ENCODE peak calls at places on chromosomes 5 and 9, in four cellular contexts. X, N, L and W are unnamed samples.

GRCh38 chr5:170151105-170151831 is 45.6 kb downstream of the FOXI1 start:
- DNase-seq in X (peak; percentile 61), N (peak; percentile 56), L (no peak), W (peak; percentile 33)

GRCh38 chr5:163434410-163434866 is 3.0 kb upstream of the CCNG1 start:
- DNase-seq in X (no peak), N (no peak), L (no peak), W (peak; percentile 41)

GRCh38 chr9:14188011-14188410 is 125.9 kb downstream of the NFIB start:
- DNase-seq in X (no peak), N (no peak), L (no peak), W (no peak)

GRCh38 chr5:13477118-13477737 is 467.3 kb downstream of the DNAH5 start:
- DNase-seq in X (no peak), N (no peak), L (no peak), W (peak; percentile 50)

GRCh38 chr5:139711852-139712171 is 63.7 kb downstream of the CXXC5 start:
- DNase-seq in X (no peak), N (no peak), L (no peak), W (no peak)

GRCh38 chr5:92678576-92679105 is 902.4 kb downstream of the NR2F1-AS1 start:
- DNase-seq in X (no peak), N (no peak), L (no peak), W (peak; percentile 6)

GRCh38 chr5:179786861-179787260 is 6.9 kb upstream of the LTC4S start:
- DNase-seq in X (peak; percentile 30), N (no peak), L (no peak), W (no peak)

GRCh38 chr5:81488862-81489261 is 94.9 kb upstream of the ACOT12 start:
- DNase-seq in X (no peak), N (no peak), L (no peak), W (no peak)

GRCh38 chr5:138459311-138459710 is 6.0 kb upstream of the EGR1 start:
- DNase-seq in X (no peak), N (no peak), L (no peak), W (peak; percentile 32)

GRCh38 chr5:135745897-135746500 is 88.5 kb upstream of the SLC25A48 start:
- DNase-seq in X (peak; percentile 60), N (no peak), L (no peak), W (no peak)

GRCh38 chr5:62514510-62515119 is 64.0 kb upstream of the LRRC70 start:
- DNase-seq in X (no peak), N (no peak), L (no peak), W (no peak)

GRCh38 chr5:116733995-116734716 is 159.5 kb upstream of the SEMA6A start:
- DNase-seq in X (no peak), N (no peak), L (no peak), W (no peak)

GRCh38 chr5:116732591-116732990 is 158.0 kb upstream of the SEMA6A start:
- DNase-seq in X (no peak), N (no peak), L (no peak), W (no peak)

GRCh38 chr5:116731432-116731831 is 156.8 kb upstream of the SEMA6A start:
- DNase-seq in X (no peak), N (no peak), L (no peak), W (no peak)

GRCh38 chr5:116736671-116737070 is 162.0 kb upstream of the SEMA6A start:
- DNase-seq in X (no peak), N (no peak), L (no peak), W (no peak)

DNA sequence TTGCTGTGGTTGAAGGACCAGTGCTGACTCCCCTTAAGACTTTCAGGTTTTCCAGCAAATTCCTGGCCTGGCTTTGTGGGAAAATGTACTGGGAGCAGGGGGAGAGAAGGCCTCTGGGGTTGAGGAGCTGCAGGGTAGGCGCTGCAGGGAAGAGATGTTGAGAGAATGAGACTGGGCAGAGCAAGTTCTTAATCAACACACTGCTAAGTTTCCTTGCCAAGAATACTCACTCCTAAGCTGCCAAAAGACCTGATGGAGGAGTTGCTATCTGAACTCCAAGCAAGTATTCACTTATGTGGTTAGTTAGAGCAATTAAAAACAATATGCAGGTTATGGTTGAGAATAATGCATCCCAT is 160.1 kb upstream of the SEMA6A start:
- DNase-seq in X (no peak), N (no peak), L (no peak), W (no peak)
- H2BK12ac ChIP-seq in X (no peak overlapping the region), N (peak overlapping the region; percentile 52), L (no peak overlapping the region), W (no peak overlapping the region)

DNA sequence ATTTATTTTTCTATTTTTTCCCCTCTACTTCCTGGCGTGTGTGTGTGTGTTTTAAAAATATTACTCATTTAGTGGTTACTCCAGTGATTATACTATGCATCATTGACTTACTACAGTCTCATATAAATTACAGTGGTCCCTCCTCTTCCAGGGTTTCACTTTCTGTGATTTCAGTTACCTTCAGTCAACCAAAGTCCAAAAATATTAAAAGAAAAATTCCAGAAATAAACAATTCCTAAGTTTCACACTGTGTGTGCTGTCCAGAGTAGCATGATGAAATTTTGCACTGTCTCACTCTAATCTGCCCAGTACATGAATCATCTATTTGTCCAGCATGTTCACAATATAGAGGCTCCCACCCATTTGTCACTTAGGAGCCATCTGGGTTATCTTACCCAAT is 47.4 kb upstream of the CCDC112 start:
- DNase-seq in X (no peak), N (no peak), L (no peak), W (peak; percentile 63)
- H2BK5ac ChIP-seq in X (no peak overlapping the region), N (no peak overlapping the region), L (no peak overlapping the region), W (no peak overlapping the region)

GRCh38 chr5:33315170-33315569 is 125.6 kb upstream of the TARS1 start:
- DNase-seq in X (no peak), N (no peak), L (no peak), W (no peak)
- H2BK15ac ChIP-seq in X (no peak overlapping the region), N (no peak overlapping the region), L (no peak overlapping the region), W (no peak overlapping the region)

DNA sequence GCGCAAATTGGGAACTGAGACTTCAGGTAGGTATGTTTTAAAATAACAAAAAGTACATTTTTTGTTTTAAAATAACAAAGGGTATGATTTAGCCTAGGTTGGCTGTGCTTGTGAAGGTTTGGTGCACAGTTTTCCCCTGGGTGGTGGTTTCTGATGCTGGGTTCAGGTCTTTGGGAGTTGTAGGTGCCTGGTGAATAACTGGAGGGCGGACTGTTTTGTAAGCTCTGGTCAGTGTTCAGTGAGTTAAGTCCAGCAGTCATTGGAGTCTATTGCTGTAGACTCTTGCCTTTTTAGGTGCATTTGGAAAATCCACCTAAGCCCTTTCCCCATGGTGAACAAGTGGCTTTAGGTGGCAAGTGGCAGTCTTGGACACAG is 43.9 kb downstream of the RAI14 start:
- DNase-seq in X (no peak), N (no peak), L (no peak), W (no peak)
- H2BK12ac ChIP-seq in X (no peak overlapping the region), N (peak overlapping the region; percentile 3), L (no peak overlapping the region), W (no peak overlapping the region)

DNA sequence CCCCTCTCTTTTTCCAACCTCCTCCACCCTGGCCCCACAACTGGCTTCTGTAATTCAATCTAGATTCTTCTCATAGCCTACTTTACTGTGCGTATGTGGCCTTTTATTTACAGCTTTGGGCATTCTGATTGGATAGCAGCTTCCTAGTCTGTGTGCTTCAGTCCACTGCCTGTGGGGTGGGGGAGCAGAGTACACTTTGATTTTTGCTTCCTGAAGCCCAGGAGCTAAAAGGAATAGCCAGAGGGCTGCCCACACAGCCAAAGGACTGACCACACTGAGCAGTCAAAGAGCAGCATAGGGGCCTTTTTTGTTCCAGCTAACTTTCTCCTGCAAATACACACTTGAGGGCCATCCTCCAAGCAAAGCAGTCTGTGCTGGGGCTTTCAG is 30.5 kb downstream of the RUSC2 start:
- DNase-seq in X (no peak), N (no peak), L (no peak), W (peak; percentile 44)
- H2BK5ac ChIP-seq in X (no peak overlapping the region), N (no peak overlapping the region), L (no peak overlapping the region), W (no peak overlapping the region)

GRCh38 chr5:58060971-58061370 is 398.9 kb downstream of the PLK2 start:
- DNase-seq in X (no peak), N (no peak), L (no peak), W (peak; percentile 56)
- H2BK15ac ChIP-seq in X (no peak overlapping the region), N (no peak overlapping the region), L (no peak overlapping the region), W (no peak overlapping the region)

DNA sequence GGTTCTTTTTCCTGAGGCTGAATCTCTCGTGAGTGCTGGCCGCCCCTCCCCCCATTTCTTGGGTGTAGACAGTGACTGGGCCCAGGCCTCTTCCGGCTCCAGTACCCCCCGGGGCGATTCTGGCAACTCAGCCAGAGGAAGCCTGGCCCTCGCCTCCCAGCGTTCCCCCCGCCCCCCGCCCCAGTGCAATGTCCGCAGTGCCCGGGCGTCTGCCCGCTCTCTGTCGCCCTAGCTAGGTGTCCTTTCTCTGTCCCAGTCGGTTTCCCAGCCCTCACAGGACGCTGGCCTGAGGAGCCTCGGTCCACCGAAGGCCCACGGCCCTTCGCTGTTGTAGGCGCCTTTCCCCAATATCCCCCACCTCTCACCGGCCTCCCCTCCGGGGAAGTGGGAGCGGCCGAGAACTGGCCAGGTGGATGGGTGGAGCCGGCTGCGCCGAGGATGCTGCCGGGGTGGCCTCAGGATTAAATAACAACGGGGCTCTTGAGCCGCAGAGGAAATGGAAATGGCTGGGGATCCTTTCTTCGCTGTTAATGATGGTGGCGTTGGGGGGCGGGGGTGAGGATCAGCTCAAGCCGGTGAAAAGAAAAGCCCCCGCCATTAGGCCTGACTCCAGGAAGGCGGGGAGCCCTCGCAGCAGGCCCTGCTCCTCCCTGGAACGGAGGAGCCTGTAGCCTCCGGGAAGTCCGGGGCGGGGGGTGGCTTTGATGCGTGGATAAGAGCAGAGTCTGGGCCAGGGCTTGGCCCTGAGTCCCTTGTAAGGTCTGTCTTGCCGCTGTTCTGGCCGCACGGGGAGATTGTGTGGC is 1.1 kb upstream of the SPRY4 start:
- DNase-seq in X (peak; percentile 91), N (peak; percentile 79), L (peak; percentile 70), W (peak; percentile 94)
- H2BK12ac ChIP-seq in X (peak overlapping the region; percentile 74), N (peak overlapping the region; percentile 96), L (peak overlapping the region; percentile 42), W (peak overlapping the region; percentile 87)

GRCh38 chr9:27124151-27124550 is 15.1 kb downstream of the TEK start:
- DNase-seq in X (no peak), N (no peak), L (no peak), W (peak; percentile 86)
- H2BK5ac ChIP-seq in X (no peak overlapping the region), N (no peak overlapping the region), L (no peak overlapping the region), W (no peak overlapping the region)

GRCh38 chr9:99366183-99366582 is 144.1 kb downstream of the SEC61B start:
- DNase-seq in X (no peak), N (no peak), L (no peak), W (no peak)

GRCh38 chr9:99369327-99369722 is 147.2 kb downstream of the SEC61B start:
- DNase-seq in X (no peak), N (no peak), L (no peak), W (no peak)

GRCh38 chr9:99365233-99365980 is 143.3 kb downstream of the SEC61B start:
- DNase-seq in X (no peak), N (no peak), L (no peak), W (no peak)

GRCh38 chr9:99368341-99369326 is 146.6 kb downstream of the SEC61B start:
- DNase-seq in X (no peak), N (no peak), L (peak; percentile 12), W (peak; percentile 79)

DNA sequence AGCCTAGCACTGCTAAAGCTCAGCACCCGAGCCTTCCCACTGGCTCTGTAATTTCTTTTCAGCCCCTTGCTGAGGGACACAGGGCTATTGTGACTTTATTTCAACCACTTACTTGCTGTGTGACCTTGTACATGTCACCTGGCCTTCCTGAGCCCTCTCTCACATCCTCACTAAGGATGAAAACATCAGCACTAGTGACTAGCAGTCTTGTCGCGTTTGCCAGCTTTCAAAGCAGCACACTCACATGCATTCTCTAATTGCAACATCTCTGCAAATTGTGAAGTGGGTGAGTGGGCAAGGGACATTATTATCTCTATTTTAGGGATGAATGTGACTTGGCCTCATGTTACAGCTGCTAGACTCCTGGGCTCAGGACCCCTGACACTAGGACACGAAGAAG is 144.5 kb downstream of the SEC61B start:
- DNase-seq in X (no peak), N (no peak), L (no peak), W (no peak)
- H2BK15ac ChIP-seq in X (no peak overlapping the region), N (no peak overlapping the region), L (no peak overlapping the region), W (no peak overlapping the region)